ENCODE peak calls at places on chromosome 14, in ten cellular contexts. Y is sciatic nerve; B is IMR-90; A is immature natural killer cell; P is choroid plexus epithelial cell; U is COR-L47; E is natural killer cell treated with Interleukin-12 subunit alpha and Interleukin-12 subunit beta and Interleukin-15 and Interleukin-18, amount 100 ng/mL, for 72 hours; W is caudate nucleus; X is HEK293T; K is hepatocyte. J is an unnamed sample.
A peak's percentile ranks its signal among the peaks of the same experiment; 100 is the strongest.

GRCh38 chr14:92348154-92348553 is 25.2 kb downstream of the SLC24A4 start:
- DNase-seq in Y (no peak), B (no peak), A (no peak), P (peak; percentile 12), U (peak; percentile 81), E (no peak), W (no peak), X (no peak), K (peak; percentile 63), J (no peak)

GRCh38 chr14:59283380-59283779 is 94.9 kb downstream of the DAAM1 start:
- DNase-seq in Y (no peak), B (peak; percentile 51), A (no peak), P (peak; percentile 63), U (no peak), E (no peak), W (no peak), X (no peak), K (no peak), J (no peak)

GRCh38 chr14:61355892-61356325 is 34.5 kb downstream of the PRKCH start:
- DNase-seq in Y (no peak), B (peak; percentile 11), A (no peak), P (peak; percentile 24), U (no peak), E (no peak), W (no peak), X (no peak), K (peak; percentile 51), J (no peak)

GRCh38 chr14:32277998-32278397 is 51.1 kb upstream of the AKAP6 start:
- DNase-seq in Y (no peak), B (no peak), A (no peak), P (no peak), U (no peak), E (no peak), W (no peak), X (no peak), K (no peak), J (no peak)

GRCh38 chr14:104749958-104750529 is 2.9 kb upstream of the SIVA1 start:
- DNase-seq in Y (no peak), B (peak; percentile 48), A (no peak), P (no peak), U (no peak), E (no peak), W (no peak), X (no peak), K (no peak), J (no peak)

GRCh38 chr14:99590746-99591555 is 13.1 kb downstream of the CCDC85C start:
- DNase-seq in Y (no peak), B (peak; percentile 74), A (no peak), P (peak; percentile 31), U (no peak), E (no peak), W (peak; percentile 35), X (no peak), K (no peak), J (peak; percentile 89)

GRCh38 chr14:23556700-23557440 is 799 bp downstream of the THTPA start:
- DNase-seq in Y (no peak), B (no peak), A (no peak), P (no peak), U (no peak), E (no peak), W (no peak), X (no peak), K (no peak), J (peak; percentile 80)

GRCh38 chr14:105069554-105069886 is 4.3 kb upstream of the GPR132 start:
- DNase-seq in Y (peak; percentile 54), B (no peak), A (no peak), P (no peak), U (no peak), E (no peak), W (no peak), X (no peak), K (no peak), J (no peak)

GRCh38 chr14:77275041-77275854 is 4.2 kb upstream of the NGB start:
- DNase-seq in Y (no peak), B (no peak), A (no peak), P (no peak), U (no peak), E (no peak), W (peak; percentile 5), X (no peak), K (no peak), J (no peak)

GRCh38 chr14:101595887-101596721 is 34.8 kb downstream of the DIO3 start:
- DNase-seq in Y (no peak), B (no peak), A (peak; percentile 61), P (no peak), U (no peak), E (peak; percentile 75), W (no peak), X (no peak), K (no peak), J (no peak)

GRCh38 chr14:89598548-89599186 is 181.6 kb upstream of the FOXN3 start:
- DNase-seq in Y (no peak), B (peak; percentile 38), A (no peak), P (peak; percentile 41), U (no peak), E (no peak), W (no peak), X (no peak), K (no peak), J (no peak)